ENCODE peak calls at places on chromosomes 16 and 17, in eight cellular contexts. U is activated CD8-positive, alpha-beta T cell treated with anti-CD3 and anti-CD28 coated beads for 36 hours; G is neural crest cell; R is fibroblast of pulmonary artery; H is heart right ventricle; S is psoas muscle; F is BJ; X is heart left ventricle. L is an unnamed sample.

GRCh38 chr17:27939489-27940465 is 46.6 kb upstream of the LYRM9 start:
- DNase-seq in F (no peak), R (no peak), X (no peak), G (no peak), S (no peak), U (no peak), H (no peak), L (no peak)

GRCh38 chr16:54116126-54116525 is 170.5 kb downstream of the IRX3 start:
- DNase-seq in R (peak), S (no peak), X (no peak), G (no peak), F (no peak), H (no peak), U (no peak), L (no peak)

GRCh38 chr16:19179890-19180490 is 11.9 kb downstream of the SYT17 start:
- DNase-seq in G (peak), F (no peak), H (peak), R (peak), U (peak), S (peak), X (peak), L (no peak)

GRCh38 chr16:85286066-85286712 is 173.9 kb upstream of the CIBAR2 start:
- DNase-seq in G (no peak), U (no peak), X (no peak), F (no peak), H (peak), R (peak), S (peak), L (peak)

GRCh38 chr17:73476890-73477350 is 165.1 kb upstream of the CDC42EP4 start:
- DNase-seq in G (no peak), H (peak), U (no peak), X (no peak), R (no peak), F (no peak), S (no peak), L (no peak)

GRCh38 chr17:10737168-10737622 is 7.4 kb upstream of the TMEM220 start:
- DNase-seq in S (peak), U (peak), H (peak), X (no peak), F (no peak), G (peak), R (peak), L (peak)

GRCh38 chr17:79027274-79027924 is 3.4 kb downstream of the C1QTNF1 start:
- DNase-seq in G (no peak), F (no peak), R (peak), S (no peak), U (no peak), H (no peak), X (peak), L (no peak)

GRCh38 chr17:15516150-15516549 is 47.1 kb downstream of the TVP23C start:
- DNase-seq in F (no peak), H (no peak), G (no peak), X (no peak), S (no peak), U (no peak), R (peak), L (no peak)

GRCh38 chr16:83137894-83138293 is 511.1 kb downstream of the CDH13 start:
- DNase-seq in X (no peak), U (no peak), F (no peak), H (no peak), G (no peak), R (no peak), S (no peak), L (peak)

GRCh38 chr17:44760474-44761308 is 1.9 kb downstream of the ADAM11 start:
- DNase-seq in U (no peak), R (no peak), S (no peak), F (no peak), X (no peak), G (no peak), H (no peak), L (no peak)

GRCh38 chr16:75264999-75265910 is 13.8 kb upstream of the BCAR1 start:
- DNase-seq in S (peak), H (peak), G (no peak), F (no peak), X (peak), R (no peak), U (no peak), L (no peak)

GRCh38 chr16:53549970-53550406 is 47.0 kb upstream of the AKTIP start:
- DNase-seq in X (no peak), F (peak), R (peak), U (peak), S (no peak), G (peak), H (peak), L (peak)

GRCh38 chr17:69357701-69358100 is 30.8 kb upstream of the ABCA5 start:
- DNase-seq in S (no peak), G (no peak), F (no peak), R (no peak), X (no peak), H (no peak), U (no peak), L (no peak)

GRCh38 chr16:30665830-30666190 is 7.6 kb downstream of the FBRS start:
- DNase-seq in S (no peak), X (no peak), R (peak), H (no peak), F (no peak), U (no peak), G (no peak), L (no peak)

GRCh38 chr16:24887472-24887871 is 41.7 kb downstream of the SLC5A11 start:
- DNase-seq in U (no peak), S (no peak), R (no peak), F (no peak), H (no peak), X (no peak), G (no peak), L (no peak)

GRCh38 chr17:50114849-50115357 is 15.1 kb downstream of the SAMD14 start:
- DNase-seq in X (no peak), U (peak), S (no peak), G (peak), F (no peak), R (peak), H (no peak), L (no peak)

GRCh38 chr17:67265620-67266019 is 20.6 kb upstream of the HELZ start:
- DNase-seq in U (no peak), S (no peak), G (no peak), X (no peak), F (no peak), R (no peak), H (no peak), L (no peak)

GRCh38 chr16:21563676-21564075 is 35.7 kb upstream of the METTL9 start:
- DNase-seq in U (no peak), G (no peak), X (no peak), R (no peak), S (no peak), H (no peak), F (no peak), L (no peak)

GRCh38 chr17:17929655-17930380 is 42.4 kb downstream of the TOM1L2 start:
- DNase-seq in U (no peak), G (no peak), H (no peak), R (no peak), F (no peak), S (no peak), X (no peak), L (no peak)

GRCh38 chr16:7990864-7991263 is 599.4 kb downstream of the TMEM114 start:
- DNase-seq in G (no peak), R (no peak), S (no peak), X (no peak), H (no peak), U (no peak), F (no peak), L (no peak)

GRCh38 chr17:45398800-45399199 is 33.9 kb downstream of the ARHGAP27 start:
- DNase-seq in S (no peak), U (no peak), R (no peak), G (no peak), X (no peak), H (no peak), F (no peak), L (no peak)

GRCh38 chr16:9437115-9437514 is 345.7 kb downstream of the HAPSTR1 start:
- DNase-seq in U (no peak), F (no peak), X (no peak), R (no peak), S (no peak), H (no peak), G (no peak), L (no peak)

GRCh38 chr17:74904687-74905409 is 11.4 kb upstream of the FADS6 start:
- DNase-seq in R (no peak), S (no peak), X (no peak), G (no peak), U (peak), F (no peak), H (no peak), L (no peak)

GRCh38 chr17:27840688-27841087 is 40.4 kb upstream of the NOS2 start:
- DNase-seq in H (no peak), R (no peak), S (no peak), X (no peak), F (no peak), U (no peak), G (no peak), L (no peak)

GRCh38 chr16:61936522-61936921 is 99.7 kb downstream of the CDH8 start:
- DNase-seq in X (no peak), G (no peak), H (no peak), U (no peak), R (no peak), S (no peak), F (no peak), L (no peak)

GRCh38 chr17:43891851-43892671 is 15.3 kb downstream of the MPP2 start:
- DNase-seq in G (no peak), X (no peak), F (no peak), U (no peak), S (no peak), R (no peak), H (no peak), L (peak)

GRCh38 chr17:65783845-65784334 is 222.4 kb upstream of the AXIN2 start:
- DNase-seq in H (no peak), S (no peak), X (no peak), R (peak), U (no peak), G (no peak), F (peak), L (peak)

GRCh38 chr16:57462978-57463362 is 491 bp downstream of the POLR2C start:
- DNase-seq in H (no peak), U (no peak), F (no peak), S (no peak), G (no peak), R (no peak), X (no peak), L (no peak)
- TF ChIP-seq CTCF in H (no peak), U (no peak), F (no peak), S (no peak), G (no peak), R (no peak), X (no peak), L (no peak)

DNA sequence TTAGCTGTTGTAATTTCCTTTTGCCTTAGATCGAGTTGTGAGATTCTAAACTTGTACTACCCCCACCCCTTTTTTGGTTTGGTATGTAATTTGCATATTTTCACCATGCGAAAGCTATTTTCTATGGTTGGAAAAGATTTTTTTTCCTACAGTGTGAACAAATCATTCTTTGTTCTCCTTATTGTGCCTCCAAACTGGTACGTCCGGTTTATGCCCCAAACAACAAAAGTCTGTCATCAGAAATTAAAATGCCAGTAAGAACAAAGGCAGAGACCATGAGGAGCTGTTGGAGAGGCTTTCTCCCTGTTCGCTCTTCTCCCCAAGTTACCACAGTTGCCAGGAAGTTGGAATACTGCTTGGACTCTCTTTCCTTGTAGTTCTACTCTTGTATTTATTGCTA is 66.2 kb downstream of the BCAS3 start:
- DNase-seq in U (no peak), G (no peak), S (no peak), R (peak), F (peak), H (no peak), X (no peak), L (peak)
- TF ChIP-seq CTCF in U (no peak), G (no peak), S (no peak), R (no peak), F (no peak), H (no peak), X (no peak), L (no peak)

GRCh38 chr17:4956493-4957061 is 5.7 kb downstream of the ENO3 start:
- DNase-seq in R (no peak), G (no peak), U (peak), X (peak), S (peak), F (no peak), H (no peak), L (no peak)
- TF ChIP-seq CTCF in R (peak), G (no peak), U (peak), X (no peak), S (peak), F (peak), H (peak), L (peak)

GRCh38 chr16:70508752-70509151 is 14.6 kb downstream of the COG4 start:
- DNase-seq in X (no peak), S (no peak), R (peak), U (no peak), H (no peak), G (no peak), F (no peak), L (no peak)
- TF ChIP-seq CTCF in X (no peak), S (no peak), R (peak), U (no peak), H (peak), G (no peak), F (peak), L (no peak)

GRCh38 chr16:13453938-13454553 is 465.9 kb upstream of the ERCC4 start:
- DNase-seq in G (peak), X (no peak), R (no peak), H (no peak), F (no peak), S (no peak), U (peak), L (no peak)
- TF ChIP-seq CTCF in G (peak), X (no peak), R (no peak), H (peak), F (peak), S (peak), U (peak), L (no peak)

DNA sequence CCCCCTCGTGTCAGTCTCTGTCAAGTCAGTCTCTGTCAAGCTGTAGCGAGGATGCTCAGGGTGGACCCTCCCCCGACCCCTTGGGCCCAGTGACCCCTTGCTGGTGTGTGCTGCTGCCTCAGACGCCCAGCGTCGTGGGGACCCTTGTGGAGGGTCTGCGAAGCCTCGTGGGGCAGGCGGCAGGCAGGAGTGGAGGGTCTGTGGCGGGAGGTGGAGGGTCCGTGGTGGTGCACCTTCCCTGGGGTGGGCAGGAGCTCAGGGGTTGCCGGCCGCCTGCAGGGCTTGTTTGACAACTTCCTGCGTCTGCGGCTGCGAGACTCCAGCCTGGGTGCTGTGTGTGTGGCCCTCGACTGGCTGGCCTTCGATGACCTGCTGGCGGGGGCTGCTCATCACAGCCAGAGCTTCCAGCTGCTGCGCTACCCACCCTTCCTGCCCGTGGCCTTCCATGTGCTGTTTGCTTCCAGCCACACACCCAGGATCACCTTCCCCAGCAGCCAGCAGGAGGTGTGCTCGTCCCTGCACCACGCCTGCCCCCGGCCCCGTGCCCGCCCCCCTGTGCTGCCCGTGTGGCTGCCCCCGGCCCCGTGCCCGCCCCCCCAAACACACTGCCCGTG is 5.6 kb downstream of the GNG13 start:
- DNase-seq in X (no peak), U (no peak), H (no peak), R (no peak), F (no peak), G (no peak), S (no peak), L (no peak)
- TF ChIP-seq CTCF in X (no peak), U (no peak), H (no peak), R (no peak), F (no peak), G (no peak), S (no peak), L (no peak)